ENCODE peak calls at places on chromosomes 4 and X, in five cellular contexts. I is spleen; S is ovary; O is transverse colon; N is CD4-positive, alpha-beta memory T cell. G is an unnamed sample.
A peak's percentile ranks its signal among the peaks of the same experiment; 100 is the strongest.

GRCh38 chr4:6716018-6716911 is at the start of gene BLOC1S4:
- DNase-seq in I (peak; percentile 96), S (peak; percentile 92), O (peak; percentile 90), N (peak; percentile 93), G (peak; percentile 70)

GRCh38 chr4:30744957-30745640 is 24.9 kb downstream of the PCDH7 start:
- DNase-seq in I (no peak), S (no peak), O (no peak), N (no peak), G (no peak)

GRCh38 chrX:40539214-40540142 is 41.3 kb upstream of the ATP6AP2 start:
- DNase-seq in I (peak; percentile 86), S (no peak), O (peak; percentile 49), N (peak; percentile 78), G (peak; percentile 33)

GRCh38 chr4:74016068-74016467 is 17.6 kb upstream of the CXCL5 start:
- DNase-seq in I (no peak), S (no peak), O (no peak), N (no peak), G (no peak)

GRCh38 chr4:184398741-184399504 is 75.4 kb downstream of the IRF2 start:
- DNase-seq in I (no peak), S (no peak), O (no peak), N (no peak), G (no peak)

GRCh38 chr4:108972613-108973283 is 209.9 kb upstream of the ETNPPL start:
- DNase-seq in I (no peak), S (no peak), O (no peak), N (no peak), G (no peak)

GRCh38 chrX:63514575-63514967 is 163.4 kb upstream of the SPIN4 start:
- DNase-seq in I (no peak), S (no peak), O (no peak), N (no peak), G (no peak)

GRCh38 chr4:14415146-14415545 is 587.1 kb upstream of the CPEB2 start:
- DNase-seq in I (no peak), S (no peak), O (no peak), N (no peak), G (no peak)

GRCh38 chr4:149870008-149870407 is 54.4 kb upstream of the IQCM start:
- DNase-seq in I (no peak), S (no peak), O (no peak), N (no peak), G (no peak)

GRCh38 chr4:151427268-151427667 is 18.3 kb downstream of the FHIP1A start:
- DNase-seq in I (no peak), S (no peak), O (no peak), N (no peak), G (no peak)
- H3K4me1 ChIP-seq in I (no peaks in the 10 kb centered on the region), S (no peaks in the 10 kb centered on the region), O (no peaks in the 10 kb centered on the region), N (no peaks in the 10 kb centered on the region), G (no peaks in the 10 kb centered on the region)

GRCh38 chr4:154660052-154660451 is 47.6 kb upstream of the FGG start:
- DNase-seq in I (no peak), S (no peak), O (no peak), N (no peak), G (no peak)

GRCh38 chr4:154658680-154659402 is 46.4 kb upstream of the FGG start:
- DNase-seq in I (no peak), S (no peak), O (no peak), N (no peak), G (no peak)
- H3K4me3 ChIP-seq in I (no peak overlapping the region), S (no peak overlapping the region), O (no peak overlapping the region), N (no peak overlapping the region), G (no peak overlapping the region)

DNA sequence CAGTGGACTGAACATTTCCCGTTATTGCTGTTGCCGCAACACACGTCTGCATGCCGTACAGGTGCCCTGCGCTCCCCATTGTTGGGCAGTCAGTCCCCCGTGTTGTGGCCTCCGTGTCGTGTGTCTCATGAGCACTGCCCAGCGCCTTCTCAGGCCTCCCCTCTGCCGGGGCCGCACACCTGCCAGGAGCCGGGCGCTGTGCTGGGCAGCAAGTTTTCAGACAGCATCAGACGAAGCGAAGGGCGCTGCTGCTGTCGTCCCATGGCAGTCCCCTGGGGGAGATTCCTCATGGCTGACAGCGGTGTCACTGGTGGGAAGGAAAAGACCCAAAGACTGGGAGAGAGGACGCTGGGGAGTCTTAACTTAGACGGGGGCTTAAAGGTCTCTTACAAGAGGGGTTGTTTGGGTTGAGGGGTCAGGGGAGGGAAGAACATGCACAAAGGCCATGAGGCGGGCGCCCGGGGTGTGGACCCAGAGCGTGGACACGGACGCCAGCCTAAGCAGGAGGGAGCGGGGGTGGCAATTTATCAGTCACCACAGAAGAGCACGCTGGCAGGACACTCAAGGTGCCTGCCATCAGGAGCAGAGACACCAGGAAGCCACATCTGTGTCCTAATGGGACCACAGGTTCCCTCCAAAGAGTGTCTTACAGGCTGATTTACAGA is 47.3 kb downstream of the RGS12 start:
- DNase-seq in I (no peak), S (no peak), O (no peak), N (no peak), G (no peak)
- H3K4me1 ChIP-seq in I (no peaks in the 10 kb centered on the region), S (peaks cover 6% of the 10 kb centered on the region), O (no peaks in the 10 kb centered on the region), N (peaks cover 4% of the 10 kb centered on the region), G (no peaks in the 10 kb centered on the region)

GRCh38 chr4:2878346-2878745 is 34.7 kb downstream of the ADD1 start:
- DNase-seq in I (no peak), S (no peak), O (no peak), N (no peak), G (no peak)
- H3K4me3 ChIP-seq in I (no peak overlapping the region), S (no peak overlapping the region), O (no peak overlapping the region), N (no peak overlapping the region), G (no peak overlapping the region)

DNA sequence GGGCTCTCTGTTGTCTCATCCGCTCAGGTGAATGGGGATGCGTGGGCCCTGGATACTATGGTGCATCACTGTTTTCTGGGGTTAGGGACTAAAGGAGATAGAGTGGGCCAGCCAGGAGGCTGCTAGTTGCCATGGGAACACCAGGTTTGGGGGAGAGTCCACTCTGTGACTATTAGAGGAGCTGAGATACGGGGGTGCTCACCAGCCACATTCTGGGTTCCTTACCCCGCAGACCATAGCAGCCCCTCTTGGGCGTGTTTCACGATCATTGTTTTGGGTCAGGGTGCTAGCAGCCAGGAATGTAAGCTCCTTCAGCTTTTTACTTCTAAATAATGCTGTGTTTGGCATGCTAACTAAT is 4.6 kb downstream of the EFNB1 start:
- DNase-seq in I (no peak), S (peak; percentile 5), O (no peak), N (no peak), G (no peak)
- H3K4me1 ChIP-seq in I (peaks cover 4% of the 10 kb centered on the region), S (peaks cover 1% of the 10 kb centered on the region), O (peaks cover 17% of the 10 kb centered on the region), N (peaks cover 20% of the 10 kb centered on the region), G (no peaks in the 10 kb centered on the region)